ENCODE peak calls at places on chromosomes 2 and 18, in six cellular contexts. Q, M, G, L, B and O are unnamed samples.

GRCh38 chr2:240403358-240404104 is 31.9 kb upstream of the GPC1 start:
- DNase-seq in L (no peak), Q (no peak), M (no peak), G (no peak), B (no peak), O (no peak)

GRCh38 chr2:207239754-207240494 is 74.2 kb upstream of the KLF7 start:
- DNase-seq in L (no peak), G (peak; percentile 79), Q (peak; percentile 84), B (no peak), M (no peak), O (no peak)

GRCh38 chr2:153474407-153474806 is 4.2 kb downstream of the RPRM start:
- DNase-seq in Q (no peak), M (no peak), G (no peak), L (no peak), B (no peak), O (no peak)

GRCh38 chr18:38611036-38611964 is 1045.7 kb upstream of the CELF4 start:
- DNase-seq in Q (no peak), L (peak; percentile 82), G (no peak), B (no peak), M (no peak), O (no peak)

GRCh38 chr2:240946654-240947053 is 40.5 kb downstream of the CROCC2 start:
- DNase-seq in L (no peak), G (peak; percentile 22), M (no peak), B (no peak), Q (no peak), O (no peak)

GRCh38 chr2:240286596-240286995 is 146.1 kb upstream of the OTOS start:
- DNase-seq in G (no peak), Q (no peak), M (no peak), L (no peak), B (no peak), O (no peak)

GRCh38 chr2:68591225-68591624 is 52.2 kb upstream of the PROKR1 start:
- DNase-seq in M (no peak), L (no peak), B (no peak), G (no peak), Q (no peak), O (no peak)

GRCh38 chr18:43794363-43794762 is 517.1 kb upstream of the SYT4 start:
- DNase-seq in L (peak; percentile 50), M (no peak), Q (no peak), G (no peak), B (no peak), O (no peak)

GRCh38 chr2:221762496-221762895 is 190.4 kb upstream of the EPHA4 start:
- DNase-seq in B (no peak), G (no peak), Q (no peak), M (no peak), L (no peak), O (no peak)

GRCh38 chr18:8140841-8141501 is 468.3 kb upstream of the RAB12 start:
- DNase-seq in G (peak; percentile 53), Q (peak; percentile 83), L (no peak), M (no peak), B (no peak), O (no peak)

GRCh38 chr2:240326246-240326645 is 109.2 kb upstream of the GPC1 start:
- DNase-seq in B (no peak), Q (peak; percentile 13), M (no peak), L (no peak), G (no peak), O (no peak)

GRCh38 chr2:28691774-28692281 is 59.8 kb upstream of the PPP1CB start:
- DNase-seq in L (peak; percentile 95), B (peak; percentile 25), Q (peak; percentile 77), G (peak; percentile 86), M (no peak), O (no peak)

GRCh38 chr2:3659447-3660432 is 1.7 kb downstream of the ALLC start:
- DNase-seq in Q (peak; percentile 51), G (no peak), M (no peak), L (peak; percentile 46), B (no peak), O (no peak)

GRCh38 chr2:27823135-27823534 is 51.6 kb downstream of the MRPL33 start:
- DNase-seq in M (no peak), G (peak; percentile 29), L (no peak), Q (no peak), B (no peak), O (no peak)

GRCh38 chr2:239601201-239601851 is 200.5 kb upstream of the HDAC4 start:
- DNase-seq in Q (no peak), M (peak; percentile 35), G (no peak), B (no peak), L (no peak), O (no peak)

GRCh38 chr18:56873441-56874140 is 222.4 kb downstream of the WDR7 start:
- DNase-seq in M (no peak), Q (peak; percentile 50), G (no peak), L (peak; percentile 43), B (peak; percentile 18), O (no peak)

GRCh38 chr18:51135795-51136194 is 61.7 kb downstream of the MEX3C start:
- DNase-seq in M (no peak), G (no peak), Q (no peak), L (no peak), B (no peak), O (no peak)

GRCh38 chr2:231123362-231123898 is 1.4 kb downstream of the HTR2B start:
- DNase-seq in L (no peak), Q (peak; percentile 84), B (no peak), M (no peak), G (peak; percentile 33), O (no peak)

GRCh38 chr2:44456946-44457345 is 95.2 kb downstream of the CAMKMT start:
- DNase-seq in Q (no peak), G (peak; percentile 8), L (no peak), M (no peak), B (no peak), O (no peak)

GRCh38 chr2:17752892-17753802 is 463 bp downstream of the SMC6 start:
- DNase-seq in Q (peak; percentile 36), M (no peak), G (peak; percentile 42), B (peak; percentile 46), L (peak; percentile 82), O (no peak)

GRCh38 chr18:36688020-36688965 is 140.5 kb downstream of the TPGS2 start:
- DNase-seq in M (no peak), Q (peak; percentile 85), L (peak; percentile 64), B (peak; percentile 70), G (peak; percentile 68), O (no peak)

GRCh38 chr2:168796583-168797285 is 5.7 kb upstream of the NOSTRIN start:
- DNase-seq in G (no peak), B (no peak), M (no peak), L (no peak), Q (peak; percentile 58), O (no peak)

GRCh38 chr2:33395660-33396249 is 80.7 kb upstream of the RASGRP3 start:
- DNase-seq in M (no peak), B (peak; percentile 51), Q (peak; percentile 73), G (peak; percentile 69), L (peak; percentile 36), O (no peak)

GRCh38 chr2:225735844-225736243 is 336.3 kb downstream of the NYAP2 start:
- DNase-seq in L (no peak), B (no peak), M (no peak), G (peak; percentile 52), Q (peak; percentile 97), O (peak; percentile 54)

GRCh38 chr2:44975571-44976450 is 33.4 kb downstream of the SIX2 start:
- DNase-seq in M (no peak), L (no peak), B (no peak), G (no peak), Q (peak; percentile 39), O (no peak)

GRCh38 chr18:63881851-63882250 is 5.7 kb upstream of the SERPINB2 start:
- DNase-seq in Q (peak; percentile 42), B (no peak), G (peak; percentile 26), M (no peak), L (no peak), O (peak; percentile 31)

GRCh38 chr18:58186258-58186948 is 142.4 kb downstream of the NEDD4L start:
- DNase-seq in G (peak; percentile 57), L (peak; percentile 45), Q (peak; percentile 86), B (no peak), M (no peak), O (peak; percentile 80)

GRCh38 chr2:42218712-42219111 is 49.6 kb downstream of the EML4 start:
- DNase-seq in M (no peak), G (no peak), Q (no peak), L (no peak), B (no peak), O (no peak)

GRCh38 chr2:226352941-226353558 is 446.6 kb downstream of the IRS1 start:
- DNase-seq in G (no peak), B (no peak), M (no peak), L (no peak), Q (no peak), O (no peak)

GRCh38 chr2:236580746-236581355 is 11.2 kb downstream of the ACKR3 start:
- DNase-seq in G (no peak), L (no peak), Q (no peak), M (no peak), B (no peak), O (no peak)

GRCh38 chr18:79510046-79510685 is 114.4 kb downstream of the NFATC1 start:
- DNase-seq in Q (no peak), M (peak; percentile 22), L (no peak), B (no peak), G (no peak), O (no peak)

DNA sequence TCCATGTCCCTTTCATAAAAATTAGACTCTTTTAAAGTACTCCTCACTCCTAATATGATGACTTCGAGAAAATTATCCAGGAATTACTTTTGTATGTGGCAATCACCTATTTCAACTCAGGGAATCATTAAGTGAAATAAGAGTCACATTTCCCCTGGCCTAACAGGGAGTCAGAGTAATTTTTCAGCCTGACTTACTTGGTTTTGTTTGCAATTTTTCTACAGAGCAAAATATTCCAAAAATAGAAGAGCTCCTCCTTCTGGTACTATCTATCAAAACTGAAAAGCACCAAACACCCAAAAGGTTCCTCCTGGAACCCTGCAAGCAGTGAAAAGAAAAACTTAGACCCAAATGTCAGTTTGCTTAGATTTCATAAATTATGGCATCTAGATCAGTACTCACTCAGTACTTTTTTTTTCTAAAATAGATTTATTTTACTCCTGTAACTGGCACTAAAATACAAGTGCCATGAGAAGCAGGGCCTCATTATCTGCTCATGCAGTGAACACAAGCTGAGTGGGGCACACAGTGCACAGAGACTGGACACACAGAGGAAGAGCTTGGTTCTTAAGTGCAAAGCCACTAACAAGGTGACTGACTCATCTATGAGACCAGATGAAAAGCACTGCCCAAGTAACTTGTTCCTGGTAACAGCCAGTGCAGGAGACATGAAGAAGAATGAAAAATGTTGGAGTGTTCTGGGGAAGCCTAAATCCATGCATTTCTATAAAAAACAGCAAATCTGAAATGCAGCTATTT is 28.7 kb downstream of the ACAA2 start:
- DNase-seq in L (no peak), Q (peak; percentile 60), B (no peak), M (no peak), G (peak; percentile 38), O (no peak)
- TF ChIP-seq CTCF in L (peak; percentile 34), Q (peak; percentile 54), B (peak; percentile 53), M (no peak), G (peak; percentile 46), O (no peak)

GRCh38 chr18:78192044-78192443 is 787.6 kb upstream of the SALL3 start:
- DNase-seq in B (no peak), M (no peak), Q (no peak), G (no peak), L (peak; percentile 20), O (no peak)
- TF ChIP-seq CTCF in B (peak; percentile 43), M (no peak), Q (no peak), G (no peak), L (no peak), O (no peak)

GRCh38 chr2:219737270-219737691 is 109.9 kb downstream of the SLC4A3 start:
- DNase-seq in G (no peak), L (peak; percentile 25), M (no peak), Q (peak; percentile 54), B (no peak), O (no peak)
- TF ChIP-seq CTCF in G (peak; percentile 55), L (peak; percentile 54), M (peak; percentile 24), Q (peak; percentile 72), B (peak; percentile 58), O (peak; percentile 60)

GRCh38 chr18:10247402-10248117 is 206.9 kb upstream of the APCDD1 start:
- DNase-seq in B (no peak), L (peak; percentile 26), G (no peak), M (no peak), Q (no peak), O (no peak)
- TF ChIP-seq CTCF in B (no peak), L (no peak), G (no peak), M (no peak), Q (no peak), O (no peak)